ENCODE peak calls at places on chromosomes 11 and 22, in four cellular contexts. One of them, this sample, is unnamed.

GRCh38 chr11:37442576-37442975 is 844.5 kb upstream of the RAG2 start:
- DNase-seq in A549: no peak
- DNase-seq in HepG2: no peak
- DNase-seq in endothelial cell of umbilical vein: no peak
- DNase-seq in this sample: no peak

GRCh38 chr11:126416542-126417090 is 61.1 kb downstream of the ST3GAL4 start:
- DNase-seq in A549: no peak
- DNase-seq in HepG2: no peak
- DNase-seq in endothelial cell of umbilical vein: peak
- DNase-seq in this sample: no peak

GRCh38 chr11:114060402-114061052 is 1.0 kb downstream of the ZBTB16 start:
- DNase-seq in A549: no peak
- DNase-seq in HepG2: no peak
- DNase-seq in endothelial cell of umbilical vein: peak
- DNase-seq in this sample: peak

GRCh38 chr11:108960498-108960897 is 295.6 kb downstream of the DDX10 start:
- DNase-seq in HepG2: no peak
- DNase-seq in endothelial cell of umbilical vein: no peak
- DNase-seq in A549: no peak
- DNase-seq in this sample: no peak

GRCh38 chr22:33726294-33726711 is 194.0 kb downstream of the LARGE1 start:
- DNase-seq in A549: peak
- DNase-seq in HepG2: no peak
- DNase-seq in endothelial cell of umbilical vein: no peak
- DNase-seq in this sample: no peak

GRCh38 chr11:61967924-61968757 is 707 bp upstream of the FTH1 start:
- DNase-seq in A549: peak
- DNase-seq in endothelial cell of umbilical vein: peak
- DNase-seq in HepG2: peak
- DNase-seq in this sample: peak

GRCh38 chr22:32475428-32476010 is 908 bp downstream of the FBXO7 start:
- DNase-seq in A549: peak
- DNase-seq in endothelial cell of umbilical vein: peak
- DNase-seq in HepG2: no peak
- DNase-seq in this sample: peak

GRCh38 chr11:62295504-62295903 is 3.4 kb downstream of the SCGB1D4 start:
- DNase-seq in A549: peak
- DNase-seq in endothelial cell of umbilical vein: peak
- DNase-seq in HepG2: peak
- DNase-seq in this sample: peak

GRCh38 chr11:36404831-36405230 is 105.2 kb downstream of the TRAF6 start:
- DNase-seq in HepG2: no peak
- DNase-seq in endothelial cell of umbilical vein: peak
- DNase-seq in A549: no peak
- DNase-seq in this sample: no peak

GRCh38 chr22:24181088-24181995 is at the start of gene SUSD2:
- DNase-seq in endothelial cell of umbilical vein: no peak
- DNase-seq in HepG2: peak
- DNase-seq in A549: no peak
- DNase-seq in this sample: no peak

GRCh38 chr11:5473921-5474320 is 14.6 kb upstream of the OR52D1 start:
- DNase-seq in A549: no peak
- DNase-seq in endothelial cell of umbilical vein: no peak
- DNase-seq in HepG2: no peak
- DNase-seq in this sample: no peak

DNA sequence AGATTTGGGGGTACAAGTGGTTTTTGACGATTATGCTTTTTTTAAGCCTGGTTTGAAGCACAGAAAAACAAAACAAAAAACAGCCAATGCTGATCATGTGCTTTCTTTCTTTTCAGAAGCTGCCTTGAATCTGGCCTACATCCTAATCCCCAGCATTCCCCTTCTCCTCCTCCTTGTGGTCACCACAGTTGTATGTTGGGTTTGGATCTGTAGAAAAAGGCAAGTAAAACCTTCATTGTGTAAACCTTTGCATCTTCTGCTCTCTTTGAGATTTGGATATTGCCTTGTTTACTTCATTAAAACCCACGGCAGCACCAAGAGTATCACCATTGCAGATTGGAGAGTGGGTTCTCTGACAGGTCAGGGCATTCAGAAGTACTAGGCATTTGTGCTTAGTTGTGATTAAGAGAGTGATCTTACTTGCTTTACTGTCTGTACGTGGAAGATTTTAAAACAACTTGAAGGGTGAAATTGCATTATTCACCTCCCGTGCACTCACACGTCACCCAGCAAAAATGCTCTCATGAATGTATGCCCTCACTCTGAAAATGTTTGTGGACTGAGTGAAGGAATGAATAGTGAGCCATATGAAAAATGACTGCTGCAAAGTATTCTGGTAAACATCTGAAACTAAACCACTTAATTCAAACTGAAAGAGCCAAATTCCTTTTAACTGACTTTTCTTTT is 17.0 kb downstream of the LAYN start:
- DNase-seq in endothelial cell of umbilical vein: no peak
- DNase-seq in HepG2: peak
- DNase-seq in A549: peak
- DNase-seq in this sample: no peak
- TF ChIP-seq MYC in endothelial cell of umbilical vein: no peak
- TF ChIP-seq MYC in HepG2: no peak
- TF ChIP-seq MYC in A549: no peak
- TF ChIP-seq MYC in this sample: no peak

GRCh38 chr22:40534379-40535188 is 101.9 kb downstream of the MRTFA start:
- DNase-seq in A549: no peak
- DNase-seq in endothelial cell of umbilical vein: peak
- DNase-seq in HepG2: no peak
- DNase-seq in this sample: peak

GRCh38 chr22:40531951-40532900 is 104.3 kb downstream of the MRTFA start:
- DNase-seq in A549: no peak
- DNase-seq in HepG2: no peak
- DNase-seq in endothelial cell of umbilical vein: no peak
- DNase-seq in this sample: no peak

GRCh38 chr22:40535642-40536041 is 100.9 kb downstream of the MRTFA start:
- DNase-seq in endothelial cell of umbilical vein: no peak
- DNase-seq in A549: peak
- DNase-seq in HepG2: no peak
- DNase-seq in this sample: no peak

GRCh38 chr22:40535189-40535512 is 101.4 kb downstream of the MRTFA start:
- DNase-seq in HepG2: no peak
- DNase-seq in endothelial cell of umbilical vein: no peak
- DNase-seq in A549: no peak
- DNase-seq in this sample: no peak

DNA sequence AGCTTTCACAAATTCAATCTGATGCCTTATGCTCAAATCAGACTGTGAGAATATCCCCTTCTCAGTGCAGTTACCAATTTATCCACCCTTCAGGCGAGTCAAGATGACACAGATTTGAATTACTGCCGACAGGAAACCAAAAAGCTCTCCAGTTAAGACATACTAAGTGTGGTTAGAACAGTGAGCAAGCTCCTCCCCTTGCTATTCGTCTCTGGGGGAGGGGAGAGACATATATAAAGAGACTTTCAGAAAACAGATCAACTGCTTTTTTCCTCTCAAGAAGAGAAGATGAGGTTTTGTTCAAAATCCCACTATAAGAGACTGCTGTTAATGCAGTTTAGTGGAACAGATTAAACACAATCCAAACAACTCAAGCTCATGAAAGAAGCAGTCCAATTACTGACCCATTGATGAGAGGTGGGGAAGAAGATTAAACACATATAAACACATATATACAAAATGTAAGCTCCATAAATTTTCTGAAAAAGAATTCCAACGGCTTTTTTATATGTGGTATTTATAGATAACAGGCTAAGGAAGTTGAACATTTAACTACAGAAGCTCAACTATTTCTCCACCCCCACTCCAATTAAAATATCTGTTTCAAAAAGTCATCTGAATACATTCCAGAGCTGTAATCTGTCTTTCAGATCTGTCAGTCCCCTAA is 102.7 kb downstream of the MRTFA start:
- DNase-seq in A549: peak
- DNase-seq in HepG2: no peak
- DNase-seq in endothelial cell of umbilical vein: peak
- DNase-seq in this sample: peak
- TF ChIP-seq MYC in A549: no peak
- TF ChIP-seq MYC in HepG2: no peak
- TF ChIP-seq MYC in endothelial cell of umbilical vein: no peak
- TF ChIP-seq MYC in this sample: no peak

GRCh38 chr22:49999063-49999900 is 13.3 kb downstream of the IL17REL start:
- DNase-seq in HepG2: no peak
- DNase-seq in A549: no peak
- DNase-seq in endothelial cell of umbilical vein: no peak
- DNase-seq in this sample: no peak
- TF ChIP-seq MYC in HepG2: no peak
- TF ChIP-seq MYC in A549: no peak
- TF ChIP-seq MYC in endothelial cell of umbilical vein: no peak
- TF ChIP-seq MYC in this sample: no peak

DNA sequence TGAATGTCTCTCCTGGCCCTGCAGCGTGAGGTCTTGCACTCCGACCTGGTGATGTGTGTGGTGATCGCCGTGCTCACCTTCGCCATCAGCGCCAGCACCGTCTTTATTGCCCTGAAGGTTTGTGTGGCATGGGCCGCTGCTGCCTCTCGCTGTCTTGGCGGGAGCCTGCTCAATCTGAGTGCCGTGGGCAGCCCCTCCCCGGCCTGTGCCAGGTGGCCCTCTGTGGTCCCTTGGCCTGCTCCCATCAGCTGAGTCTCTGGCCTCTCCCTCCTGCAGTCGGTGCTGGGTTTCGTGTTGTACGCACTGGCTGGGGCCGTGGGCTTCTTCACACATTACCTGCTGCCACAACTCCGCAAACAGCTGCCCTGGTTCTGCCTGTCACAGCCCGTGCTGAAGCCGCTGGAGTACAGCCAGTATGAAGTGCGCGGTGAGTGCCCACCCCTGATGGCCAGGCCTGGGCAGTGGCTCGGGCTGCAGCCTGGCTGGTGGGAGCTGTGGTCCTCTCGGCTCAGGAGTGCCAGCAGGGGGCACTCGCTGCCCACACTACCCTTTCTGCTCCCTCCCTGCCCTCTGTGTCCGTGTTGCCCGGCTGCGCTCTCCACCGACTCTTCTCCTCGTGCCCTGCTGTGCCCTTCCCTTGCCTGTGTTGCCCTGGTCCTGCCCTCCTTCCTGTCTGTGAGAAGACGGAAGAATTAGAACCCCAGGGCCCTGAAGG is 10.2 kb downstream of the PCNX3 start:
- DNase-seq in A549: peak
- DNase-seq in endothelial cell of umbilical vein: peak
- DNase-seq in HepG2: no peak
- DNase-seq in this sample: peak
- TF ChIP-seq MYC in A549: no peak
- TF ChIP-seq MYC in endothelial cell of umbilical vein: no peak
- TF ChIP-seq MYC in HepG2: peak
- TF ChIP-seq MYC in this sample: no peak

GRCh38 chr11:60753309-60753708 is 3.4 kb upstream of the MS4A15 start:
- DNase-seq in endothelial cell of umbilical vein: no peak
- DNase-seq in HepG2: no peak
- DNase-seq in A549: peak
- DNase-seq in this sample: no peak

GRCh38 chr11:60761436-60762190 is 4.9 kb downstream of the MS4A15 start:
- DNase-seq in endothelial cell of umbilical vein: no peak
- DNase-seq in HepG2: no peak
- DNase-seq in A549: no peak
- DNase-seq in this sample: no peak

GRCh38 chr11:60757231-60757800 is 649 bp downstream of the MS4A15 start:
- DNase-seq in HepG2: no peak
- DNase-seq in A549: no peak
- DNase-seq in endothelial cell of umbilical vein: no peak
- DNase-seq in this sample: no peak

GRCh38 chr11:60754887-60755286 is 1.8 kb upstream of the MS4A15 start:
- DNase-seq in A549: no peak
- DNase-seq in endothelial cell of umbilical vein: no peak
- DNase-seq in HepG2: no peak
- DNase-seq in this sample: no peak

DNA sequence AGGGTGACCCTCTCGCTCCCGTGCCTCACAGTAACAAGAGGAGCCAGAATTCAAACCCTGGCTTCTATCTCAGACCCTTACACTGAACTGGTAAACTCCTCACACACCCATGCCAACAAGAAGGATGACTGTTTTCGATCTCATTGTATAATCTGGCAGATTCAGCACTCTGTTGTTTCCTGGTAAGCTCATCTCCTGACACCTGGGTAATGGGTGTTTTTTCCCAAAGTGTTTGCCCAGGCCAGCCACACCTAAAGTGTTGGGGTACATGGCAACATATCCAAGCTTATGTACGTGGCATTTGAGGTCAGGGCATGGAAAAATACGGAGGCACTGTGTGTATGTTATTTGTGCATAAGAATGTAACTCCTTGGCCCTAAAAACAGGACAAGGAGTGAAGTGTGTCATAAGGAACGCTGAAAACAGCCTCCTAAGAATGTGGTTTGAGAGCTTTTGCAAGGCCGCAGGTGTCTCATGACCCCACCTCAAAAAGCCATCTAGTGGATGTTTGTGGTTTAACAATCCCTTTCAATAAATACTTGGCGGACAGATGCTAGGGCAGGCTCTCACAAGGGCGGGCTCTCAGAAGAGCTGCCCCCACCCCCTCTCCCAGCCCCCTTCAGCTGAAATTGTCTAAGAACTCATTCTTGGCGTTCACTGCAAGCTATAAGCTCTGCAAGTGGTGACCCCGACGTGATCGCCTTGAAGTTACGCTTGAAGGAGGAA is at the start of gene MS4A15:
- DNase-seq in endothelial cell of umbilical vein: peak
- DNase-seq in HepG2: peak
- DNase-seq in A549: peak
- DNase-seq in this sample: peak
- TF ChIP-seq MYC in endothelial cell of umbilical vein: no peak
- TF ChIP-seq MYC in HepG2: no peak
- TF ChIP-seq MYC in A549: no peak
- TF ChIP-seq MYC in this sample: no peak